ENCODE peak calls at places on chromosomes 1 and 21, in six cellular contexts. U, D, T, Z, Q and E are unnamed samples.

GRCh38 chr1:30756545-30757195 is 904 bp downstream of the LAPTM5 start:
- DNase-seq in U (no peak), D (no peak), T (peak; percentile 80), Z (peak; percentile 88), Q (peak; percentile 81), E (peak; percentile 49)

GRCh38 chr1:2348346-2349275 is 42.7 kb downstream of the MORN1 start:
- DNase-seq in U (peak; percentile 38), D (no peak), T (no peak), Z (peak; percentile 53), Q (no peak), E (peak; percentile 3)

GRCh38 chr1:221429262-221429661 is 312.6 kb downstream of the DUSP10 start:
- DNase-seq in U (no peak), D (no peak), T (no peak), Z (no peak), Q (no peak), E (no peak)

GRCh38 chr1:115283249-115283648 is 54.8 kb downstream of the NGF start:
- DNase-seq in U (no peak), D (no peak), T (no peak), Z (no peak), Q (no peak), E (peak; percentile 29)

GRCh38 chr1:26391450-26391849 is 18.9 kb upstream of the ZNF683 start:
- DNase-seq in U (peak; percentile 67), D (peak; percentile 55), T (peak; percentile 48), Z (no peak), Q (peak; percentile 56), E (no peak)

GRCh38 chr1:45221716-45222115 is 15.3 kb upstream of the ZSWIM5 start:
- DNase-seq in U (no peak), D (no peak), T (no peak), Z (no peak), Q (peak; percentile 46), E (no peak)

GRCh38 chr1:50110656-50111055 is 1.9 kb downstream of the ELAVL4 start:
- DNase-seq in U (peak; percentile 60), D (no peak), T (no peak), Z (no peak), Q (no peak), E (no peak)

GRCh38 chr1:41882496-41882895 is 36.2 kb downstream of the HIVEP3 start:
- DNase-seq in U (no peak), D (no peak), T (no peak), Z (no peak), Q (no peak), E (no peak)

GRCh38 chr1:246564839-246565750 is 966 bp downstream of the TFB2M start:
- DNase-seq in U (peak; percentile 13), D (no peak), T (no peak), Z (no peak), Q (no peak), E (no peak)

GRCh38 chr1:207240325-207241095 is 81.0 kb upstream of the CD55 start:
- DNase-seq in U (no peak), D (peak; percentile 61), T (no peak), Z (no peak), Q (peak; percentile 64), E (no peak)

GRCh38 chr1:45870500-45870899 is 67.1 kb downstream of the MAST2 start:
- DNase-seq in U (no peak), D (no peak), T (no peak), Z (no peak), Q (no peak), E (no peak)

GRCh38 chr1:228986093-228986904 is 251.0 kb downstream of the RHOU start:
- DNase-seq in U (no peak), D (no peak), T (no peak), Z (no peak), Q (no peak), E (peak; percentile 54)

GRCh38 chr1:92910081-92910480 is 51.2 kb downstream of the DIPK1A start:
- DNase-seq in U (no peak), D (no peak), T (no peak), Z (no peak), Q (no peak), E (no peak)

GRCh38 chr1:217717959-217718358 is 86.8 kb downstream of the SPATA17 start:
- DNase-seq in U (no peak), D (peak; percentile 55), T (no peak), Z (no peak), Q (no peak), E (no peak)

GRCh38 chr1:53581476-53581875 is 122.3 kb downstream of the DMRTB1 start:
- DNase-seq in U (no peak), D (no peak), T (no peak), Z (peak; percentile 15), Q (no peak), E (no peak)

GRCh38 chr1:200364121-200364759 is 45.6 kb downstream of the ZNF281 start:
- DNase-seq in U (no peak), D (no peak), T (no peak), Z (no peak), Q (no peak), E (no peak)

GRCh38 chr1:115170396-115170795 is 81.1 kb upstream of the TSPAN2 start:
- DNase-seq in U (no peak), D (no peak), T (no peak), Z (no peak), Q (no peak), E (no peak)

GRCh38 chr1:180778782-180779398 is 133.8 kb upstream of the KIAA1614 start:
- DNase-seq in U (peak; percentile 7), D (peak; percentile 43), T (no peak), Z (no peak), Q (no peak), E (no peak)

GRCh38 chr1:11594222-11594621 is 60.0 kb downstream of the FBXO2 start:
- DNase-seq in U (peak; percentile 74), D (peak; percentile 43), T (no peak), Z (no peak), Q (peak; percentile 43), E (no peak)

GRCh38 chr1:47824721-47825120 is 172.5 kb downstream of the TRABD2B start:
- DNase-seq in U (no peak), D (no peak), T (no peak), Z (no peak), Q (no peak), E (no peak)

GRCh38 chr1:8016244-8017241 is 9.6 kb downstream of the ERRFI1 start:
- DNase-seq in U (no peak), D (no peak), T (no peak), Z (no peak), Q (no peak), E (no peak)

GRCh38 chr21:37393786-37394185 is 27.2 kb downstream of the DYRK1A start:
- DNase-seq in U (no peak), D (no peak), T (no peak), Z (no peak), Q (no peak), E (no peak)

GRCh38 chr1:244155661-244156060 is 104.6 kb downstream of the ZBTB18 start:
- DNase-seq in U (no peak), D (no peak), T (no peak), Z (no peak), Q (no peak), E (no peak)

GRCh38 chr1:24849653-24850295 is 80.3 kb downstream of the RUNX3 start:
- DNase-seq in U (peak; percentile 65), D (peak; percentile 36), T (no peak), Z (no peak), Q (no peak), E (peak; percentile 22)

GRCh38 chr1:234841710-234842231 is 231.8 kb upstream of the IRF2BP2 start:
- DNase-seq in U (no peak), D (no peak), T (no peak), Z (no peak), Q (no peak), E (no peak)

GRCh38 chr1:59892836-59893811 is 33.4 kb downstream of the CYP2J2 start:
- DNase-seq in U (no peak), D (peak; percentile 60), T (no peak), Z (no peak), Q (no peak), E (no peak)

GRCh38 chr1:241157435-241157834 is 199.6 kb downstream of the RGS7 start:
- DNase-seq in U (no peak), D (peak; percentile 21), T (no peak), Z (no peak), Q (no peak), E (no peak)
- TF ChIP-seq CTCF in U (peak; percentile 18), D (no peak), T (no peak), Z (no peak), Q (peak; percentile 7), E (no peak)

DNA sequence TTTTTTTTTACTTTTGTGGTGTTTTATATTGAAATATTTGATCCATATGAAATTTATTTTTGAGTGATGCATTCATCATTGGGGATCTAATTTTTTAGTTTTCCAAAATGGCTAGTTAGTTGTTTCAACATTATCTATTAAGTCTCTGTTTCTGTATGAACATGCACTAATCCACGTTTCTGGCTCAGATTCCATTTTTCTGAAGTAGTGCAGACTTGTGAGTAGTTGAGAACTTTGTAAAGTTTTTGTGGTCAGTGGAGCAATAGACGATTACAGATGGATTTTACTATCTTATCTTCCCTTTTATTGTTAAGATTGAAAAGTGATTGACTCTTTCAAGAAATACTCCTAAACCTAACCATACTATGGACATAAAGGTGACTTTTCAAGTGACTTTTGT is 16.7 kb downstream of the SOAT1 start:
- DNase-seq in U (no peak), D (no peak), T (no peak), Z (no peak), Q (peak; percentile 34), E (no peak)
- H3K36me3 ChIP-seq in U (no peaks in the 10 kb centered on the region), D (no peaks in the 10 kb centered on the region), T (peaks cover 8% of the 10 kb centered on the region), Z (peaks cover 25% of the 10 kb centered on the region), Q (peaks cover 4% of the 10 kb centered on the region), E (no peaks in the 10 kb centered on the region)

GRCh38 chr1:219220945-219221344 is 47.3 kb downstream of the LYPLAL1 start:
- DNase-seq in U (no peak), D (no peak), T (no peak), Z (no peak), Q (peak; percentile 18), E (no peak)
- TF ChIP-seq CTCF in U (no peak), D (no peak), T (no peak), Z (no peak), Q (peak; percentile 34), E (no peak)

DNA sequence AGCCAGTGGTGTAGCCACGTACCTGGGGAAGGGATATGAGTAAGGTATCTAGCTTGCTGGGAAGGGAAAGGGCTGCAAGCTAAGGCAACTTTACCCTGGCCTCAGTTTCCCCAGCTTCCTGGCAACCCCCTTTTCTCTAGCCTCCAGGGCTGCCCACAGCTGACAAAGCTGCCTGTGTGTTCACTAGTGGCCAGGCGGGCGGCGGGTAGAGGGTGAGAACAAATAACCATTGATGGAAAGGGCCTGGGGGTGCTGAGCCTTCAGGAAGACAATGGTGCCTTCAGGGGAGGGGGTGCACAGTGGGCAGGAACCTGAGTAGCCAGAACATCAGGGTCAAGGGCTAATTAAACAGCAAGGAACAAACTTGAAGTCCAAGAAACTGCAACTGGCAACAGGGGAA is 6.1 kb downstream of the CERS2 start:
- DNase-seq in U (no peak), D (no peak), T (no peak), Z (no peak), Q (no peak), E (no peak)
- H3K36me3 ChIP-seq in U (no peaks in the 10 kb centered on the region), D (peaks cover 14% of the 10 kb centered on the region), T (peaks cover 46% of the 10 kb centered on the region), Z (peaks cover 57% of the 10 kb centered on the region), Q (peaks cover 54% of the 10 kb centered on the region), E (peaks cover 59% of the 10 kb centered on the region)

GRCh38 chr1:15578921-15579682 is 5.7 kb downstream of the AGMAT start:
- DNase-seq in U (no peak), D (no peak), T (peak; percentile 42), Z (peak; percentile 48), Q (no peak), E (no peak)

GRCh38 chr1:15583016-15583706 is 1.7 kb downstream of the AGMAT start:
- DNase-seq in U (no peak), D (no peak), T (no peak), Z (no peak), Q (no peak), E (no peak)

GRCh38 chr1:15579683-15580047 is 5.2 kb downstream of the AGMAT start:
- DNase-seq in U (peak; percentile 69), D (no peak), T (no peak), Z (no peak), Q (no peak), E (no peak)

GRCh38 chr1:15584489-15585363 is at the start of gene AGMAT:
- DNase-seq in U (peak; percentile 73), D (peak; percentile 81), T (peak; percentile 51), Z (peak; percentile 69), Q (peak; percentile 17), E (no peak)
- TF ChIP-seq CTCF in U (peak; percentile 59), D (peak; percentile 43), T (no peak), Z (peak; percentile 24), Q (peak; percentile 66), E (no peak)